ENCODE peak calls at places on chromosomes 11 and 22, in nine cellular contexts. B, V, A, I, F, N, M, Y and E are unnamed samples.

GRCh38 chr11:64762916-64763803 is 3.4 kb upstream of the PYGM start:
- DNase-seq in B (peak; percentile 33), V (no peak), A (no peak), I (no peak), F (peak; percentile 76), N (no peak), M (no peak), Y (peak; percentile 58), E (peak; percentile 69)

GRCh38 chr11:46857666-46858065 is 11.6 kb upstream of the CKAP5 start:
- DNase-seq in B (no peak), V (no peak), A (no peak), I (no peak), F (no peak), N (no peak), M (no peak), Y (no peak), E (no peak)

GRCh38 chr11:102317099-102317767 is at the start of gene BIRC3:
- DNase-seq in B (peak; percentile 86), V (peak; percentile 81), A (peak; percentile 60), I (peak; percentile 97), F (peak; percentile 95), N (peak; percentile 90), M (peak; percentile 77), Y (peak; percentile 99), E (peak; percentile 92)

GRCh38 chr11:104043678-104044239 is 7.3 kb downstream of the DDI1 start:
- DNase-seq in B (no peak), V (no peak), A (no peak), I (no peak), F (peak; percentile 64), N (no peak), M (no peak), Y (no peak), E (no peak)

GRCh38 chr11:17786824-17787525 is 52.4 kb downstream of the KCNC1 start:
- DNase-seq in B (peak; percentile 47), V (no peak), A (no peak), I (peak; percentile 86), F (peak; percentile 87), N (no peak), M (no peak), Y (no peak), E (no peak)

GRCh38 chr11:87493516-87493915 is 455.8 kb downstream of the TMEM135 start:
- DNase-seq in B (peak; percentile 17), V (no peak), A (no peak), I (no peak), F (peak; percentile 40), N (no peak), M (no peak), Y (no peak), E (no peak)

GRCh38 chr22:36486619-36487384 is 5.4 kb upstream of the TXN2 start:
- DNase-seq in B (peak; percentile 49), V (no peak), A (no peak), I (peak; percentile 56), F (no peak), N (peak; percentile 76), M (peak; percentile 30), Y (peak; percentile 75), E (peak; percentile 26)

GRCh38 chr22:38981005-38981658 is 1.0 kb upstream of the APOBEC3B start:
- DNase-seq in B (peak; percentile 8), V (no peak), A (peak; percentile 6), I (peak; percentile 45), F (peak; percentile 50), N (peak; percentile 52), M (no peak), Y (no peak), E (no peak)

GRCh38 chr11:96326954-96327353 is 16.0 kb downstream of the MAML2 start:
- DNase-seq in B (no peak), V (no peak), A (no peak), I (no peak), F (no peak), N (no peak), M (no peak), Y (no peak), E (no peak)

GRCh38 chr11:128473631-128474030 is 113.7 kb downstream of the ETS1 start:
- DNase-seq in B (no peak), V (no peak), A (no peak), I (no peak), F (no peak), N (no peak), M (no peak), Y (peak; percentile 81), E (no peak)

GRCh38 chr11:87331273-87331672 is 293.5 kb downstream of the TMEM135 start:
- DNase-seq in B (no peak), V (no peak), A (no peak), I (no peak), F (no peak), N (no peak), M (no peak), Y (no peak), E (no peak)

GRCh38 chr11:69152748-69153446 is 2.8 kb upstream of the SMIM38 start:
- DNase-seq in B (no peak), V (no peak), A (no peak), I (no peak), F (no peak), N (no peak), M (no peak), Y (no peak), E (no peak)

GRCh38 chr11:134911514-134912180 is 499.6 kb upstream of the B3GAT1 start:
- DNase-seq in B (no peak), V (no peak), A (no peak), I (no peak), F (no peak), N (peak; percentile 10), M (no peak), Y (no peak), E (no peak)

GRCh38 chr11:28144808-28145207 is 36.6 kb downstream of the METTL15 start:
- DNase-seq in B (peak; percentile 42), V (no peak), A (no peak), I (peak; percentile 23), F (peak; percentile 69), N (no peak), M (no peak), Y (peak; percentile 8), E (peak; percentile 14)

GRCh38 chr22:18032455-18033101 is 8.2 kb upstream of the MICAL3 start:
- DNase-seq in B (peak; percentile 89), V (no peak), A (no peak), I (peak; percentile 92), F (peak; percentile 81), N (no peak), M (no peak), Y (no peak), E (no peak)

GRCh38 chr11:49851971-49852389 is 100.2 kb upstream of the OR4C13 start:
- DNase-seq in B (no peak), V (no peak), A (no peak), I (no peak), F (no peak), N (no peak), M (no peak), Y (no peak), E (no peak)

GRCh38 chr11:1479678-1480118 is 6.9 kb downstream of the MOB2 start:
- DNase-seq in B (no peak), V (no peak), A (no peak), I (no peak), F (no peak), N (no peak), M (no peak), Y (no peak), E (no peak)

GRCh38 chr11:46364056-46364455 is 16.8 kb downstream of the DGKZ start:
- DNase-seq in B (no peak), V (no peak), A (no peak), I (peak; percentile 25), F (no peak), N (no peak), M (no peak), Y (no peak), E (no peak)

GRCh38 chr11:134120921-134121526 is 52.2 kb downstream of the JAM3 start:
- DNase-seq in B (peak; percentile 67), V (no peak), A (peak; percentile 78), I (no peak), F (peak; percentile 55), N (no peak), M (no peak), Y (no peak), E (no peak)